ENCODE peak calls at places on chromosomes 2 and 18, in eight cellular contexts. One of them, this sample, is unnamed.

GRCh38 chr18:62942578-62942977 is 227.2 kb downstream of the PHLPP1 start:
- DNase-seq in HTR-8/SVneo: no peak
- DNase-seq in ureter: peak
- DNase-seq in GM10248: no peak
- DNase-seq in left cardiac atrium: no peak
- DNase-seq in Peyer's patch: no peak
- DNase-seq in activated T-cell treated with anti-CD3 and anti-CD28 coated beads, Interleukin-2, amount 50 U/mL, for 72 hours: no peak
- DNase-seq in body of pancreas: no peak
- DNase-seq in this sample: no peak

GRCh38 chr2:155703048-155703447 is 629.5 kb downstream of the NR4A2 start:
- DNase-seq in HTR-8/SVneo: no peak
- DNase-seq in ureter: no peak
- DNase-seq in GM10248: no peak
- DNase-seq in left cardiac atrium: no peak
- DNase-seq in Peyer's patch: no peak
- DNase-seq in activated T-cell treated with anti-CD3 and anti-CD28 coated beads, Interleukin-2, amount 50 U/mL, for 72 hours: no peak
- DNase-seq in body of pancreas: no peak
- DNase-seq in this sample: no peak

GRCh38 chr2:54613794-54614257 is 109.6 kb upstream of the EML6 start:
- DNase-seq in HTR-8/SVneo: no peak
- DNase-seq in ureter: no peak
- DNase-seq in GM10248: no peak
- DNase-seq in left cardiac atrium: peak
- DNase-seq in Peyer's patch: no peak
- DNase-seq in activated T-cell treated with anti-CD3 and anti-CD28 coated beads, Interleukin-2, amount 50 U/mL, for 72 hours: no peak
- DNase-seq in body of pancreas: peak
- DNase-seq in this sample: peak

GRCh38 chr2:71277536-71278103 is 50.7 kb upstream of the PAIP2B start:
- DNase-seq in HTR-8/SVneo: peak
- DNase-seq in ureter: no peak
- DNase-seq in GM10248: peak
- DNase-seq in left cardiac atrium: peak
- DNase-seq in Peyer's patch: no peak
- DNase-seq in activated T-cell treated with anti-CD3 and anti-CD28 coated beads, Interleukin-2, amount 50 U/mL, for 72 hours: peak
- DNase-seq in body of pancreas: peak
- DNase-seq in this sample: peak

GRCh38 chr2:27264253-27264752 is 1.5 kb upstream of the SLC30A3 start:
- DNase-seq in HTR-8/SVneo: no peak
- DNase-seq in ureter: no peak
- DNase-seq in GM10248: no peak
- DNase-seq in left cardiac atrium: no peak
- DNase-seq in Peyer's patch: no peak
- DNase-seq in activated T-cell treated with anti-CD3 and anti-CD28 coated beads, Interleukin-2, amount 50 U/mL, for 72 hours: peak
- DNase-seq in body of pancreas: no peak
- DNase-seq in this sample: no peak

GRCh38 chr18:79503891-79504475 is 108.3 kb downstream of the NFATC1 start:
- DNase-seq in HTR-8/SVneo: no peak
- DNase-seq in ureter: peak
- DNase-seq in GM10248: no peak
- DNase-seq in left cardiac atrium: peak
- DNase-seq in Peyer's patch: no peak
- DNase-seq in activated T-cell treated with anti-CD3 and anti-CD28 coated beads, Interleukin-2, amount 50 U/mL, for 72 hours: no peak
- DNase-seq in body of pancreas: no peak
- DNase-seq in this sample: no peak

GRCh38 chr2:73984922-73985317 is 210 bp downstream of the TET3 start:
- DNase-seq in HTR-8/SVneo: no peak
- DNase-seq in ureter: peak
- DNase-seq in GM10248: peak
- DNase-seq in left cardiac atrium: peak
- DNase-seq in Peyer's patch: peak
- DNase-seq in activated T-cell treated with anti-CD3 and anti-CD28 coated beads, Interleukin-2, amount 50 U/mL, for 72 hours: peak
- DNase-seq in body of pancreas: peak
- DNase-seq in this sample: no peak

GRCh38 chr2:217366246-217366645 is 506.4 kb upstream of the TNP1 start:
- DNase-seq in HTR-8/SVneo: no peak
- DNase-seq in ureter: no peak
- DNase-seq in GM10248: no peak
- DNase-seq in left cardiac atrium: no peak
- DNase-seq in Peyer's patch: no peak
- DNase-seq in activated T-cell treated with anti-CD3 and anti-CD28 coated beads, Interleukin-2, amount 50 U/mL, for 72 hours: no peak
- DNase-seq in body of pancreas: no peak
- DNase-seq in this sample: no peak

GRCh38 chr2:67880291-67880761 is 182.5 kb downstream of the C1D start:
- DNase-seq in HTR-8/SVneo: no peak
- DNase-seq in ureter: no peak
- DNase-seq in GM10248: no peak
- DNase-seq in left cardiac atrium: no peak
- DNase-seq in Peyer's patch: no peak
- DNase-seq in activated T-cell treated with anti-CD3 and anti-CD28 coated beads, Interleukin-2, amount 50 U/mL, for 72 hours: no peak
- DNase-seq in body of pancreas: peak
- DNase-seq in this sample: no peak

GRCh38 chr2:42199002-42199401 is 29.8 kb downstream of the EML4 start:
- DNase-seq in HTR-8/SVneo: no peak
- DNase-seq in ureter: no peak
- DNase-seq in GM10248: no peak
- DNase-seq in left cardiac atrium: no peak
- DNase-seq in Peyer's patch: no peak
- DNase-seq in activated T-cell treated with anti-CD3 and anti-CD28 coated beads, Interleukin-2, amount 50 U/mL, for 72 hours: no peak
- DNase-seq in body of pancreas: no peak
- DNase-seq in this sample: no peak

GRCh38 chr2:9675369-9676351 is 44.9 kb upstream of the YWHAQ start:
- DNase-seq in HTR-8/SVneo: peak
- DNase-seq in ureter: no peak
- DNase-seq in GM10248: no peak
- DNase-seq in left cardiac atrium: no peak
- DNase-seq in Peyer's patch: no peak
- DNase-seq in activated T-cell treated with anti-CD3 and anti-CD28 coated beads, Interleukin-2, amount 50 U/mL, for 72 hours: no peak
- DNase-seq in body of pancreas: no peak
- DNase-seq in this sample: peak

GRCh38 chr2:47109680-47110079 is 45.4 kb downstream of the STPG4 start:
- DNase-seq in HTR-8/SVneo: no peak
- DNase-seq in ureter: no peak
- DNase-seq in GM10248: no peak
- DNase-seq in left cardiac atrium: no peak
- DNase-seq in Peyer's patch: no peak
- DNase-seq in activated T-cell treated with anti-CD3 and anti-CD28 coated beads, Interleukin-2, amount 50 U/mL, for 72 hours: no peak
- DNase-seq in body of pancreas: no peak
- DNase-seq in this sample: no peak

GRCh38 chr18:715626-716025 is 3.2 kb upstream of the ENOSF1 start:
- DNase-seq in HTR-8/SVneo: no peak
- DNase-seq in ureter: no peak
- DNase-seq in GM10248: no peak
- DNase-seq in left cardiac atrium: no peak
- DNase-seq in Peyer's patch: no peak
- DNase-seq in activated T-cell treated with anti-CD3 and anti-CD28 coated beads, Interleukin-2, amount 50 U/mL, for 72 hours: no peak
- DNase-seq in body of pancreas: no peak
- DNase-seq in this sample: no peak

GRCh38 chr2:183541766-183542165 is 417.5 kb downstream of the NUP35 start:
- DNase-seq in HTR-8/SVneo: peak
- DNase-seq in ureter: no peak
- DNase-seq in GM10248: no peak
- DNase-seq in left cardiac atrium: no peak
- DNase-seq in Peyer's patch: peak
- DNase-seq in activated T-cell treated with anti-CD3 and anti-CD28 coated beads, Interleukin-2, amount 50 U/mL, for 72 hours: no peak
- DNase-seq in body of pancreas: no peak
- DNase-seq in this sample: no peak

GRCh38 chr18:45938488-45938935 is 28.6 kb downstream of the EPG5 start:
- DNase-seq in HTR-8/SVneo: no peak
- DNase-seq in ureter: no peak
- DNase-seq in GM10248: no peak
- DNase-seq in left cardiac atrium: no peak
- DNase-seq in Peyer's patch: no peak
- DNase-seq in activated T-cell treated with anti-CD3 and anti-CD28 coated beads, Interleukin-2, amount 50 U/mL, for 72 hours: no peak
- DNase-seq in body of pancreas: no peak
- DNase-seq in this sample: no peak

GRCh38 chr18:79887181-79888000 is 64.1 kb downstream of the SLC66A2 start:
- DNase-seq in HTR-8/SVneo: no peak
- DNase-seq in ureter: no peak
- DNase-seq in GM10248: no peak
- DNase-seq in left cardiac atrium: no peak
- DNase-seq in Peyer's patch: no peak
- DNase-seq in activated T-cell treated with anti-CD3 and anti-CD28 coated beads, Interleukin-2, amount 50 U/mL, for 72 hours: no peak
- DNase-seq in body of pancreas: no peak
- DNase-seq in this sample: no peak

GRCh38 chr2:50751255-50752069 is 280.5 kb downstream of the NRXN1 start:
- DNase-seq in HTR-8/SVneo: no peak
- DNase-seq in ureter: no peak
- DNase-seq in GM10248: no peak
- DNase-seq in left cardiac atrium: no peak
- DNase-seq in Peyer's patch: no peak
- DNase-seq in activated T-cell treated with anti-CD3 and anti-CD28 coated beads, Interleukin-2, amount 50 U/mL, for 72 hours: no peak
- DNase-seq in body of pancreas: no peak
- DNase-seq in this sample: no peak

GRCh38 chr2:128598862-128599441 is 280.3 kb upstream of the HS6ST1 start:
- DNase-seq in HTR-8/SVneo: no peak
- DNase-seq in ureter: no peak
- DNase-seq in GM10248: no peak
- DNase-seq in left cardiac atrium: no peak
- DNase-seq in Peyer's patch: no peak
- DNase-seq in activated T-cell treated with anti-CD3 and anti-CD28 coated beads, Interleukin-2, amount 50 U/mL, for 72 hours: no peak
- DNase-seq in body of pancreas: no peak
- DNase-seq in this sample: no peak

GRCh38 chr2:28224648-28225471 is 167.8 kb upstream of the FOSL2 start:
- DNase-seq in HTR-8/SVneo: peak
- DNase-seq in ureter: no peak
- DNase-seq in GM10248: no peak
- DNase-seq in left cardiac atrium: no peak
- DNase-seq in Peyer's patch: no peak
- DNase-seq in activated T-cell treated with anti-CD3 and anti-CD28 coated beads, Interleukin-2, amount 50 U/mL, for 72 hours: no peak
- DNase-seq in body of pancreas: no peak
- DNase-seq in this sample: no peak

GRCh38 chr2:189210250-189211075 is 30.9 kb upstream of the COL5A2 start:
- DNase-seq in HTR-8/SVneo: peak
- DNase-seq in ureter: no peak
- DNase-seq in GM10248: no peak
- DNase-seq in left cardiac atrium: peak
- DNase-seq in Peyer's patch: no peak
- DNase-seq in activated T-cell treated with anti-CD3 and anti-CD28 coated beads, Interleukin-2, amount 50 U/mL, for 72 hours: peak
- DNase-seq in body of pancreas: peak
- DNase-seq in this sample: peak

GRCh38 chr2:223846524-223846923 is 9.1 kb upstream of the AP1S3 start:
- DNase-seq in HTR-8/SVneo: peak
- DNase-seq in ureter: no peak
- DNase-seq in GM10248: no peak
- DNase-seq in left cardiac atrium: no peak
- DNase-seq in Peyer's patch: no peak
- DNase-seq in activated T-cell treated with anti-CD3 and anti-CD28 coated beads, Interleukin-2, amount 50 U/mL, for 72 hours: no peak
- DNase-seq in body of pancreas: no peak
- DNase-seq in this sample: no peak

GRCh38 chr2:41510108-41510507 is 537.7 kb upstream of the PKDCC start:
- DNase-seq in HTR-8/SVneo: no peak
- DNase-seq in ureter: no peak
- DNase-seq in GM10248: no peak
- DNase-seq in left cardiac atrium: no peak
- DNase-seq in Peyer's patch: no peak
- DNase-seq in activated T-cell treated with anti-CD3 and anti-CD28 coated beads, Interleukin-2, amount 50 U/mL, for 72 hours: no peak
- DNase-seq in body of pancreas: no peak
- DNase-seq in this sample: no peak

GRCh38 chr2:187615364-187615763 is 61.1 kb upstream of the TFPI start:
- DNase-seq in HTR-8/SVneo: no peak
- DNase-seq in ureter: no peak
- DNase-seq in GM10248: no peak
- DNase-seq in left cardiac atrium: no peak
- DNase-seq in Peyer's patch: no peak
- DNase-seq in activated T-cell treated with anti-CD3 and anti-CD28 coated beads, Interleukin-2, amount 50 U/mL, for 72 hours: no peak
- DNase-seq in body of pancreas: no peak
- DNase-seq in this sample: no peak

GRCh38 chr18:80023173-80023572 is 11.1 kb upstream of the RBFA start:
- DNase-seq in HTR-8/SVneo: no peak
- DNase-seq in ureter: no peak
- DNase-seq in GM10248: no peak
- DNase-seq in left cardiac atrium: no peak
- DNase-seq in Peyer's patch: no peak
- DNase-seq in activated T-cell treated with anti-CD3 and anti-CD28 coated beads, Interleukin-2, amount 50 U/mL, for 72 hours: peak
- DNase-seq in body of pancreas: no peak
- DNase-seq in this sample: no peak

GRCh38 chr18:10660485-10660884 is 134.7 kb downstream of the NAPG start:
- DNase-seq in HTR-8/SVneo: no peak
- DNase-seq in ureter: no peak
- DNase-seq in GM10248: peak
- DNase-seq in left cardiac atrium: peak
- DNase-seq in Peyer's patch: no peak
- DNase-seq in activated T-cell treated with anti-CD3 and anti-CD28 coated beads, Interleukin-2, amount 50 U/mL, for 72 hours: no peak
- DNase-seq in body of pancreas: no peak
- DNase-seq in this sample: no peak

GRCh38 chr2:239855863-239856587 is 169.1 kb downstream of the NDUFA10 start:
- DNase-seq in HTR-8/SVneo: no peak
- DNase-seq in ureter: peak
- DNase-seq in GM10248: no peak
- DNase-seq in left cardiac atrium: no peak
- DNase-seq in Peyer's patch: no peak
- DNase-seq in activated T-cell treated with anti-CD3 and anti-CD28 coated beads, Interleukin-2, amount 50 U/mL, for 72 hours: no peak
- DNase-seq in body of pancreas: no peak
- DNase-seq in this sample: no peak

GRCh38 chr2:20198001-20198400 is 26.9 kb downstream of the SDC1 start:
- DNase-seq in HTR-8/SVneo: no peak
- DNase-seq in ureter: peak
- DNase-seq in GM10248: no peak
- DNase-seq in left cardiac atrium: no peak
- DNase-seq in Peyer's patch: peak
- DNase-seq in activated T-cell treated with anti-CD3 and anti-CD28 coated beads, Interleukin-2, amount 50 U/mL, for 72 hours: no peak
- DNase-seq in body of pancreas: peak
- DNase-seq in this sample: no peak

GRCh38 chr18:12769644-12770440 is 67.0 kb downstream of the PSMG2 start:
- DNase-seq in HTR-8/SVneo: no peak
- DNase-seq in ureter: no peak
- DNase-seq in GM10248: no peak
- DNase-seq in left cardiac atrium: no peak
- DNase-seq in Peyer's patch: no peak
- DNase-seq in activated T-cell treated with anti-CD3 and anti-CD28 coated beads, Interleukin-2, amount 50 U/mL, for 72 hours: no peak
- DNase-seq in body of pancreas: no peak
- DNase-seq in this sample: no peak

GRCh38 chr18:31619291-31619690 is 27.6 kb downstream of the TTR start:
- DNase-seq in HTR-8/SVneo: no peak
- DNase-seq in ureter: no peak
- DNase-seq in GM10248: no peak
- DNase-seq in left cardiac atrium: no peak
- DNase-seq in Peyer's patch: no peak
- DNase-seq in activated T-cell treated with anti-CD3 and anti-CD28 coated beads, Interleukin-2, amount 50 U/mL, for 72 hours: no peak
- DNase-seq in body of pancreas: no peak
- DNase-seq in this sample: no peak

This sample was measured in NCI-H460.